ENCODE peak calls at places on chromosome 14, in six cellular contexts. One of them, this sample, is unnamed.

GRCh38 chr14:95446470-95446869 is 70.0 kb downstream of the SYNE3 start:
- DNase-seq in omental fat pad: no peak
- DNase-seq in non-pigmented ciliary epithelial cell: no peak
- DNase-seq in Calu3: no peak
- DNase-seq in H9: no peak
- DNase-seq in stimulated activated CD4-positive, alpha-beta T cell treated with anti-CD3 and anti-CD28 coated beads, Interleukin-1b, Interleukin-23, amount 100 ng/mL, for 1 hour: no peak
- DNase-seq in this sample: no peak

GRCh38 chr14:83473846-83474245 is 1940.2 kb upstream of the SEL1L start:
- DNase-seq in omental fat pad: no peak
- DNase-seq in non-pigmented ciliary epithelial cell: no peak
- DNase-seq in Calu3: no peak
- DNase-seq in H9: no peak
- DNase-seq in stimulated activated CD4-positive, alpha-beta T cell treated with anti-CD3 and anti-CD28 coated beads, Interleukin-1b, Interleukin-23, amount 100 ng/mL, for 1 hour: no peak
- DNase-seq in this sample: no peak

GRCh38 chr14:90782892-90783291 is 33.3 kb downstream of the TTC7B start:
- DNase-seq in omental fat pad: no peak
- DNase-seq in non-pigmented ciliary epithelial cell: no peak
- DNase-seq in Calu3: no peak
- DNase-seq in H9: peak
- DNase-seq in stimulated activated CD4-positive, alpha-beta T cell treated with anti-CD3 and anti-CD28 coated beads, Interleukin-1b, Interleukin-23, amount 100 ng/mL, for 1 hour: no peak
- DNase-seq in this sample: no peak

GRCh38 chr14:67618617-67619063 is 1.1 kb upstream of the ARG2 start:
- DNase-seq in omental fat pad: no peak
- DNase-seq in non-pigmented ciliary epithelial cell: no peak
- DNase-seq in Calu3: peak
- DNase-seq in H9: no peak
- DNase-seq in stimulated activated CD4-positive, alpha-beta T cell treated with anti-CD3 and anti-CD28 coated beads, Interleukin-1b, Interleukin-23, amount 100 ng/mL, for 1 hour: no peak
- DNase-seq in this sample: no peak

GRCh38 chr14:99757331-99758070 is 35.7 kb upstream of the EML1 start:
- DNase-seq in omental fat pad: no peak
- DNase-seq in non-pigmented ciliary epithelial cell: peak
- DNase-seq in Calu3: no peak
- DNase-seq in H9: no peak
- DNase-seq in stimulated activated CD4-positive, alpha-beta T cell treated with anti-CD3 and anti-CD28 coated beads, Interleukin-1b, Interleukin-23, amount 100 ng/mL, for 1 hour: no peak
- DNase-seq in this sample: no peak

GRCh38 chr14:71538949-71539659 is 393.1 kb upstream of the RGS6 start:
- DNase-seq in omental fat pad: no peak
- DNase-seq in non-pigmented ciliary epithelial cell: no peak
- DNase-seq in Calu3: no peak
- DNase-seq in H9: no peak
- DNase-seq in stimulated activated CD4-positive, alpha-beta T cell treated with anti-CD3 and anti-CD28 coated beads, Interleukin-1b, Interleukin-23, amount 100 ng/mL, for 1 hour: no peak
- DNase-seq in this sample: no peak

GRCh38 chr14:57168138-57168695 is 100.5 kb downstream of the EXOC5 start:
- DNase-seq in omental fat pad: no peak
- DNase-seq in non-pigmented ciliary epithelial cell: no peak
- DNase-seq in Calu3: no peak
- DNase-seq in H9: no peak
- DNase-seq in stimulated activated CD4-positive, alpha-beta T cell treated with anti-CD3 and anti-CD28 coated beads, Interleukin-1b, Interleukin-23, amount 100 ng/mL, for 1 hour: no peak
- DNase-seq in this sample: no peak

GRCh38 chr14:56273151-56273550 is 154.9 kb downstream of the PELI2 start:
- DNase-seq in omental fat pad: no peak
- DNase-seq in non-pigmented ciliary epithelial cell: no peak
- DNase-seq in Calu3: no peak
- DNase-seq in H9: no peak
- DNase-seq in stimulated activated CD4-positive, alpha-beta T cell treated with anti-CD3 and anti-CD28 coated beads, Interleukin-1b, Interleukin-23, amount 100 ng/mL, for 1 hour: no peak
- DNase-seq in this sample: no peak

GRCh38 chr14:65495196-65495595 is 82.7 kb downstream of the FUT8 start:
- DNase-seq in omental fat pad: no peak
- DNase-seq in non-pigmented ciliary epithelial cell: no peak
- DNase-seq in Calu3: no peak
- DNase-seq in H9: no peak
- DNase-seq in stimulated activated CD4-positive, alpha-beta T cell treated with anti-CD3 and anti-CD28 coated beads, Interleukin-1b, Interleukin-23, amount 100 ng/mL, for 1 hour: no peak
- DNase-seq in this sample: no peak

GRCh38 chr14:88614218-88614907 is 51.5 kb downstream of the ZC3H14 start:
- DNase-seq in omental fat pad: no peak
- DNase-seq in non-pigmented ciliary epithelial cell: peak
- DNase-seq in Calu3: no peak
- DNase-seq in H9: no peak
- DNase-seq in stimulated activated CD4-positive, alpha-beta T cell treated with anti-CD3 and anti-CD28 coated beads, Interleukin-1b, Interleukin-23, amount 100 ng/mL, for 1 hour: no peak
- DNase-seq in this sample: no peak

GRCh38 chr14:51652168-51653095 is 722 bp downstream of the FRMD6 start:
- DNase-seq in omental fat pad: no peak
- DNase-seq in non-pigmented ciliary epithelial cell: no peak
- DNase-seq in Calu3: no peak
- DNase-seq in H9: peak
- DNase-seq in stimulated activated CD4-positive, alpha-beta T cell treated with anti-CD3 and anti-CD28 coated beads, Interleukin-1b, Interleukin-23, amount 100 ng/mL, for 1 hour: no peak
- DNase-seq in this sample: no peak

GRCh38 chr14:58749066-58749669 is 111.4 kb downstream of the DACT1 start:
- DNase-seq in omental fat pad: no peak
- DNase-seq in non-pigmented ciliary epithelial cell: peak
- DNase-seq in Calu3: peak
- DNase-seq in H9: no peak
- DNase-seq in stimulated activated CD4-positive, alpha-beta T cell treated with anti-CD3 and anti-CD28 coated beads, Interleukin-1b, Interleukin-23, amount 100 ng/mL, for 1 hour: no peak
- DNase-seq in this sample: peak

GRCh38 chr14:77882098-77882497 is 82.2 kb downstream of the ADCK1 start:
- DNase-seq in omental fat pad: no peak
- DNase-seq in non-pigmented ciliary epithelial cell: no peak
- DNase-seq in Calu3: peak
- DNase-seq in H9: no peak
- DNase-seq in stimulated activated CD4-positive, alpha-beta T cell treated with anti-CD3 and anti-CD28 coated beads, Interleukin-1b, Interleukin-23, amount 100 ng/mL, for 1 hour: no peak
- DNase-seq in this sample: no peak

GRCh38 chr14:68589447-68590232 is 203.2 kb downstream of the ZFP36L1 start:
- DNase-seq in omental fat pad: no peak
- DNase-seq in non-pigmented ciliary epithelial cell: no peak
- DNase-seq in Calu3: no peak
- DNase-seq in H9: no peak
- DNase-seq in stimulated activated CD4-positive, alpha-beta T cell treated with anti-CD3 and anti-CD28 coated beads, Interleukin-1b, Interleukin-23, amount 100 ng/mL, for 1 hour: no peak
- DNase-seq in this sample: no peak

GRCh38 chr14:96661244-96661969 is 135.8 kb upstream of the VRK1 start:
- DNase-seq in omental fat pad: no peak
- DNase-seq in non-pigmented ciliary epithelial cell: no peak
- DNase-seq in Calu3: no peak
- DNase-seq in H9: no peak
- DNase-seq in stimulated activated CD4-positive, alpha-beta T cell treated with anti-CD3 and anti-CD28 coated beads, Interleukin-1b, Interleukin-23, amount 100 ng/mL, for 1 hour: no peak
- DNase-seq in this sample: no peak

GRCh38 chr14:34000396-34000795 is 49.5 kb upstream of the EGLN3 start:
- DNase-seq in omental fat pad: no peak
- DNase-seq in non-pigmented ciliary epithelial cell: no peak
- DNase-seq in Calu3: no peak
- DNase-seq in H9: no peak
- DNase-seq in stimulated activated CD4-positive, alpha-beta T cell treated with anti-CD3 and anti-CD28 coated beads, Interleukin-1b, Interleukin-23, amount 100 ng/mL, for 1 hour: no peak
- DNase-seq in this sample: no peak

GRCh38 chr14:20630340-20631022 is 11.0 kb downstream of the OR6S1 start:
- DNase-seq in omental fat pad: no peak
- DNase-seq in non-pigmented ciliary epithelial cell: no peak
- DNase-seq in Calu3: peak
- DNase-seq in H9: peak
- DNase-seq in stimulated activated CD4-positive, alpha-beta T cell treated with anti-CD3 and anti-CD28 coated beads, Interleukin-1b, Interleukin-23, amount 100 ng/mL, for 1 hour: no peak
- DNase-seq in this sample: no peak

GRCh38 chr14:99952453-99952852 is 112.8 kb upstream of the EVL start:
- DNase-seq in omental fat pad: no peak
- DNase-seq in non-pigmented ciliary epithelial cell: no peak
- DNase-seq in Calu3: no peak
- DNase-seq in H9: no peak
- DNase-seq in stimulated activated CD4-positive, alpha-beta T cell treated with anti-CD3 and anti-CD28 coated beads, Interleukin-1b, Interleukin-23, amount 100 ng/mL, for 1 hour: no peak
- DNase-seq in this sample: no peak

GRCh38 chr14:90354551-90355298 is 23.0 kb upstream of the NRDE2 start:
- DNase-seq in omental fat pad: no peak
- DNase-seq in non-pigmented ciliary epithelial cell: no peak
- DNase-seq in Calu3: no peak
- DNase-seq in H9: no peak
- DNase-seq in stimulated activated CD4-positive, alpha-beta T cell treated with anti-CD3 and anti-CD28 coated beads, Interleukin-1b, Interleukin-23, amount 100 ng/mL, for 1 hour: no peak
- DNase-seq in this sample: no peak

GRCh38 chr14:101372894-101373640 is 188.2 kb upstream of the DIO3 start:
- DNase-seq in omental fat pad: no peak
- DNase-seq in non-pigmented ciliary epithelial cell: no peak
- DNase-seq in Calu3: no peak
- DNase-seq in H9: no peak
- DNase-seq in stimulated activated CD4-positive, alpha-beta T cell treated with anti-CD3 and anti-CD28 coated beads, Interleukin-1b, Interleukin-23, amount 100 ng/mL, for 1 hour: no peak
- DNase-seq in this sample: no peak

GRCh38 chr14:60188115-60188514 is 22.9 kb upstream of the DHRS7 start:
- DNase-seq in omental fat pad: no peak
- DNase-seq in non-pigmented ciliary epithelial cell: no peak
- DNase-seq in Calu3: no peak
- DNase-seq in H9: no peak
- DNase-seq in stimulated activated CD4-positive, alpha-beta T cell treated with anti-CD3 and anti-CD28 coated beads, Interleukin-1b, Interleukin-23, amount 100 ng/mL, for 1 hour: no peak
- DNase-seq in this sample: no peak

GRCh38 chr14:32761381-32761968 is 177.2 kb upstream of the NPAS3 start:
- DNase-seq in omental fat pad: no peak
- DNase-seq in non-pigmented ciliary epithelial cell: peak
- DNase-seq in Calu3: no peak
- DNase-seq in H9: no peak
- DNase-seq in stimulated activated CD4-positive, alpha-beta T cell treated with anti-CD3 and anti-CD28 coated beads, Interleukin-1b, Interleukin-23, amount 100 ng/mL, for 1 hour: no peak
- DNase-seq in this sample: no peak

GRCh38 chr14:24258548-24259265 is 4.3 kb downstream of the TGM1 start:
- DNase-seq in omental fat pad: no peak
- DNase-seq in non-pigmented ciliary epithelial cell: no peak
- DNase-seq in Calu3: no peak
- DNase-seq in H9: peak
- DNase-seq in stimulated activated CD4-positive, alpha-beta T cell treated with anti-CD3 and anti-CD28 coated beads, Interleukin-1b, Interleukin-23, amount 100 ng/mL, for 1 hour: no peak
- DNase-seq in this sample: no peak

GRCh38 chr14:68760771-68761170 is 32.1 kb downstream of the ZFP36L1 start:
- DNase-seq in omental fat pad: no peak
- DNase-seq in non-pigmented ciliary epithelial cell: no peak
- DNase-seq in Calu3: no peak
- DNase-seq in H9: no peak
- DNase-seq in stimulated activated CD4-positive, alpha-beta T cell treated with anti-CD3 and anti-CD28 coated beads, Interleukin-1b, Interleukin-23, amount 100 ng/mL, for 1 hour: no peak
- DNase-seq in this sample: no peak

GRCh38 chr14:91493169-91493568 is 16.9 kb downstream of the PPP4R3A start:
- DNase-seq in omental fat pad: no peak
- DNase-seq in non-pigmented ciliary epithelial cell: no peak
- DNase-seq in Calu3: no peak
- DNase-seq in H9: no peak
- DNase-seq in stimulated activated CD4-positive, alpha-beta T cell treated with anti-CD3 and anti-CD28 coated beads, Interleukin-1b, Interleukin-23, amount 100 ng/mL, for 1 hour: no peak
- DNase-seq in this sample: no peak

GRCh38 chr14:73764881-73765280 is 50.7 kb upstream of the PNMA1 start:
- DNase-seq in omental fat pad: no peak
- DNase-seq in non-pigmented ciliary epithelial cell: no peak
- DNase-seq in Calu3: peak
- DNase-seq in H9: no peak
- DNase-seq in stimulated activated CD4-positive, alpha-beta T cell treated with anti-CD3 and anti-CD28 coated beads, Interleukin-1b, Interleukin-23, amount 100 ng/mL, for 1 hour: no peak
- DNase-seq in this sample: no peak

GRCh38 chr14:58738189-58738836 is 100.6 kb downstream of the DACT1 start:
- DNase-seq in omental fat pad: no peak
- DNase-seq in non-pigmented ciliary epithelial cell: peak
- DNase-seq in Calu3: peak
- DNase-seq in H9: no peak
- DNase-seq in stimulated activated CD4-positive, alpha-beta T cell treated with anti-CD3 and anti-CD28 coated beads, Interleukin-1b, Interleukin-23, amount 100 ng/mL, for 1 hour: no peak
- DNase-seq in this sample: no peak

GRCh38 chr14:104933721-104934379 is 9.2 kb downstream of the PLD4 start:
- DNase-seq in omental fat pad: no peak
- DNase-seq in non-pigmented ciliary epithelial cell: no peak
- DNase-seq in Calu3: no peak
- DNase-seq in H9: peak
- DNase-seq in stimulated activated CD4-positive, alpha-beta T cell treated with anti-CD3 and anti-CD28 coated beads, Interleukin-1b, Interleukin-23, amount 100 ng/mL, for 1 hour: no peak
- DNase-seq in this sample: no peak

GRCh38 chr14:102028733-102029132 is 58.1 kb downstream of the HSP90AA1 start:
- DNase-seq in omental fat pad: no peak
- DNase-seq in non-pigmented ciliary epithelial cell: peak
- DNase-seq in Calu3: peak
- DNase-seq in H9: no peak
- DNase-seq in stimulated activated CD4-positive, alpha-beta T cell treated with anti-CD3 and anti-CD28 coated beads, Interleukin-1b, Interleukin-23, amount 100 ng/mL, for 1 hour: no peak
- DNase-seq in this sample: no peak

GRCh38 chr14:58587271-58587670 is 50.5 kb upstream of the DACT1 start:
- DNase-seq in omental fat pad: no peak
- DNase-seq in non-pigmented ciliary epithelial cell: peak
- DNase-seq in Calu3: no peak
- DNase-seq in H9: no peak
- DNase-seq in stimulated activated CD4-positive, alpha-beta T cell treated with anti-CD3 and anti-CD28 coated beads, Interleukin-1b, Interleukin-23, amount 100 ng/mL, for 1 hour: no peak
- DNase-seq in this sample: no peak

GRCh38 chr14:74973003-74973614 is 17.7 kb upstream of the PGF start:
- DNase-seq in omental fat pad: no peak
- DNase-seq in non-pigmented ciliary epithelial cell: no peak
- DNase-seq in Calu3: no peak
- DNase-seq in H9: no peak
- DNase-seq in stimulated activated CD4-positive, alpha-beta T cell treated with anti-CD3 and anti-CD28 coated beads, Interleukin-1b, Interleukin-23, amount 100 ng/mL, for 1 hour: no peak
- DNase-seq in this sample: no peak

GRCh38 chr14:60922050-60922449 is 58.8 kb downstream of the TRMT5 start:
- DNase-seq in omental fat pad: no peak
- DNase-seq in non-pigmented ciliary epithelial cell: no peak
- DNase-seq in Calu3: no peak
- DNase-seq in H9: no peak
- DNase-seq in stimulated activated CD4-positive, alpha-beta T cell treated with anti-CD3 and anti-CD28 coated beads, Interleukin-1b, Interleukin-23, amount 100 ng/mL, for 1 hour: no peak
- DNase-seq in this sample: no peak

GRCh38 chr14:103000291-103000921 is 56.9 kb downstream of the CDC42BPB start:
- DNase-seq in omental fat pad: no peak
- DNase-seq in non-pigmented ciliary epithelial cell: no peak
- DNase-seq in Calu3: no peak
- DNase-seq in H9: no peak
- DNase-seq in stimulated activated CD4-positive, alpha-beta T cell treated with anti-CD3 and anti-CD28 coated beads, Interleukin-1b, Interleukin-23, amount 100 ng/mL, for 1 hour: no peak
- DNase-seq in this sample: no peak

GRCh38 chr14:31449136-31449535 is 8.2 kb downstream of the DTD2 start:
- DNase-seq in omental fat pad: no peak
- DNase-seq in non-pigmented ciliary epithelial cell: no peak
- DNase-seq in Calu3: no peak
- DNase-seq in H9: no peak
- DNase-seq in stimulated activated CD4-positive, alpha-beta T cell treated with anti-CD3 and anti-CD28 coated beads, Interleukin-1b, Interleukin-23, amount 100 ng/mL, for 1 hour: no peak
- DNase-seq in this sample: no peak

GRCh38 chr14:99196310-99196650 is 75.7 kb downstream of the BCL11B start:
- DNase-seq in omental fat pad: no peak
- DNase-seq in non-pigmented ciliary epithelial cell: no peak
- DNase-seq in Calu3: no peak
- DNase-seq in H9: no peak
- DNase-seq in stimulated activated CD4-positive, alpha-beta T cell treated with anti-CD3 and anti-CD28 coated beads, Interleukin-1b, Interleukin-23, amount 100 ng/mL, for 1 hour: no peak
- DNase-seq in this sample: no peak

GRCh38 chr14:90969493-90970166 is 90.8 kb downstream of the RPS6KA5 start:
- DNase-seq in omental fat pad: no peak
- DNase-seq in non-pigmented ciliary epithelial cell: no peak
- DNase-seq in Calu3: no peak
- DNase-seq in H9: no peak
- DNase-seq in stimulated activated CD4-positive, alpha-beta T cell treated with anti-CD3 and anti-CD28 coated beads, Interleukin-1b, Interleukin-23, amount 100 ng/mL, for 1 hour: no peak
- DNase-seq in this sample: no peak

This sample was measured in activated T-helper 2 cell treated with anti-CD3 and anti-CD28 coated beads, Interferon-gamma antibody, Interleukin-2, Interleukin-4, amounts not matched to agents 10 μg/mL and 5 μg/mL and 100 μg/mL, durations not matched to agents 14 hours and 24 hours and 36 hours.